ENCODE peak calls at places on chromosome 21, in four cellular contexts. One of them, this sample, is unnamed.
A peak's percentile ranks its signal among the peaks of the same experiment; 100 is the strongest.

GRCh38 chr21:35923971-35924370 is 136.4 kb downstream of the SETD4 start:
- DNase-seq in activated naive CD4-positive, alpha-beta T cell treated with anti-CD3 and anti-CD28 coated beads, Interleukin-2, amount 50 U/mL, for 16 hours: no peak
- DNase-seq in fibroblast of pulmonary artery: no peak
- DNase-seq in neural progenitor cell: no peak
- DNase-seq in this sample: no peak

GRCh38 chr21:34933609-34934345 is 115.3 kb downstream of the RUNX1 start:
- DNase-seq in activated naive CD4-positive, alpha-beta T cell treated with anti-CD3 and anti-CD28 coated beads, Interleukin-2, amount 50 U/mL, for 16 hours: peak; percentile 25
- DNase-seq in fibroblast of pulmonary artery: no peak
- DNase-seq in neural progenitor cell: no peak
- DNase-seq in this sample: no peak

GRCh38 chr21:41851090-41851790 is 27.9 kb downstream of the PRDM15 start:
- DNase-seq in activated naive CD4-positive, alpha-beta T cell treated with anti-CD3 and anti-CD28 coated beads, Interleukin-2, amount 50 U/mL, for 16 hours: no peak
- DNase-seq in fibroblast of pulmonary artery: no peak
- DNase-seq in neural progenitor cell: no peak
- DNase-seq in this sample: no peak

GRCh38 chr21:24160528-24160927 is 1446.8 kb downstream of the MRPL39 start:
- DNase-seq in activated naive CD4-positive, alpha-beta T cell treated with anti-CD3 and anti-CD28 coated beads, Interleukin-2, amount 50 U/mL, for 16 hours: no peak
- DNase-seq in fibroblast of pulmonary artery: no peak
- DNase-seq in neural progenitor cell: no peak
- DNase-seq in this sample: no peak

GRCh38 chr21:37266515-37267221 is 466 bp downstream of the VPS26C start:
- DNase-seq in activated naive CD4-positive, alpha-beta T cell treated with anti-CD3 and anti-CD28 coated beads, Interleukin-2, amount 50 U/mL, for 16 hours: no peak
- DNase-seq in fibroblast of pulmonary artery: peak; percentile 39
- DNase-seq in neural progenitor cell: peak; percentile 75
- DNase-seq in this sample: no peak

GRCh38 chr21:28148400-28149064 is 844.1 kb downstream of the LTN1 start:
- DNase-seq in activated naive CD4-positive, alpha-beta T cell treated with anti-CD3 and anti-CD28 coated beads, Interleukin-2, amount 50 U/mL, for 16 hours: no peak
- DNase-seq in fibroblast of pulmonary artery: peak; percentile 57
- DNase-seq in neural progenitor cell: no peak
- DNase-seq in this sample: no peak

GRCh38 chr21:30251781-30252180 is 31.0 kb downstream of the KRTAP24-1 start:
- DNase-seq in activated naive CD4-positive, alpha-beta T cell treated with anti-CD3 and anti-CD28 coated beads, Interleukin-2, amount 50 U/mL, for 16 hours: no peak
- DNase-seq in fibroblast of pulmonary artery: no peak
- DNase-seq in neural progenitor cell: no peak
- DNase-seq in this sample: no peak

GRCh38 chr21:36450511-36450910 is 29.4 kb downstream of the CLDN14 start:
- DNase-seq in activated naive CD4-positive, alpha-beta T cell treated with anti-CD3 and anti-CD28 coated beads, Interleukin-2, amount 50 U/mL, for 16 hours: no peak
- DNase-seq in fibroblast of pulmonary artery: peak; percentile 57
- DNase-seq in neural progenitor cell: no peak
- DNase-seq in this sample: no peak

GRCh38 chr21:34351786-34352241 is 12.0 kb upstream of the KCNE2 start:
- DNase-seq in activated naive CD4-positive, alpha-beta T cell treated with anti-CD3 and anti-CD28 coated beads, Interleukin-2, amount 50 U/mL, for 16 hours: no peak
- DNase-seq in fibroblast of pulmonary artery: peak; percentile 42
- DNase-seq in neural progenitor cell: peak; percentile 79
- DNase-seq in this sample: peak; percentile 67

GRCh38 chr21:38847556-38847955 is 41.8 kb downstream of the ETS2 start:
- DNase-seq in activated naive CD4-positive, alpha-beta T cell treated with anti-CD3 and anti-CD28 coated beads, Interleukin-2, amount 50 U/mL, for 16 hours: no peak
- DNase-seq in fibroblast of pulmonary artery: no peak
- DNase-seq in neural progenitor cell: no peak
- DNase-seq in this sample: no peak

GRCh38 chr21:45950740-45951515 is 30.6 kb upstream of the COL6A1 start:
- DNase-seq in activated naive CD4-positive, alpha-beta T cell treated with anti-CD3 and anti-CD28 coated beads, Interleukin-2, amount 50 U/mL, for 16 hours: no peak
- DNase-seq in fibroblast of pulmonary artery: peak; percentile 61
- DNase-seq in neural progenitor cell: no peak
- DNase-seq in this sample: no peak

GRCh38 chr21:42629856-42630410 is 23.5 kb upstream of the PDE9A start:
- DNase-seq in activated naive CD4-positive, alpha-beta T cell treated with anti-CD3 and anti-CD28 coated beads, Interleukin-2, amount 50 U/mL, for 16 hours: no peak
- DNase-seq in fibroblast of pulmonary artery: no peak
- DNase-seq in neural progenitor cell: no peak
- DNase-seq in this sample: no peak

GRCh38 chr21:37871121-37871862 is 45.0 kb downstream of the KCNJ6 start:
- DNase-seq in activated naive CD4-positive, alpha-beta T cell treated with anti-CD3 and anti-CD28 coated beads, Interleukin-2, amount 50 U/mL, for 16 hours: no peak
- DNase-seq in fibroblast of pulmonary artery: peak; percentile 49
- DNase-seq in neural progenitor cell: no peak
- DNase-seq in this sample: no peak

GRCh38 chr21:34885636-34886553 is 163.2 kb downstream of the RUNX1 start:
- DNase-seq in activated naive CD4-positive, alpha-beta T cell treated with anti-CD3 and anti-CD28 coated beads, Interleukin-2, amount 50 U/mL, for 16 hours: no peak
- DNase-seq in fibroblast of pulmonary artery: peak; percentile 54
- DNase-seq in neural progenitor cell: peak; percentile 57
- DNase-seq in this sample: peak; percentile 61

GRCh38 chr21:46214478-46215340 is 13.9 kb downstream of the LSS start:
- DNase-seq in activated naive CD4-positive, alpha-beta T cell treated with anti-CD3 and anti-CD28 coated beads, Interleukin-2, amount 50 U/mL, for 16 hours: no peak
- DNase-seq in fibroblast of pulmonary artery: no peak
- DNase-seq in neural progenitor cell: no peak
- DNase-seq in this sample: no peak

GRCh38 chr21:25790122-25790951 is 55.6 kb downstream of the GABPA start:
- DNase-seq in activated naive CD4-positive, alpha-beta T cell treated with anti-CD3 and anti-CD28 coated beads, Interleukin-2, amount 50 U/mL, for 16 hours: no peak
- DNase-seq in fibroblast of pulmonary artery: peak; percentile 55
- DNase-seq in neural progenitor cell: peak; percentile 34
- DNase-seq in this sample: peak; percentile 9

GRCh38 chr21:44089001-44089911 is 17.9 kb upstream of the PWP2 start:
- DNase-seq in activated naive CD4-positive, alpha-beta T cell treated with anti-CD3 and anti-CD28 coated beads, Interleukin-2, amount 50 U/mL, for 16 hours: no peak
- DNase-seq in fibroblast of pulmonary artery: no peak
- DNase-seq in neural progenitor cell: no peak
- DNase-seq in this sample: no peak

GRCh38 chr21:35779690-35780570 is 280.4 kb downstream of the SETD4 start:
- DNase-seq in activated naive CD4-positive, alpha-beta T cell treated with anti-CD3 and anti-CD28 coated beads, Interleukin-2, amount 50 U/mL, for 16 hours: no peak
- DNase-seq in fibroblast of pulmonary artery: peak; percentile 44
- DNase-seq in neural progenitor cell: no peak
- DNase-seq in this sample: peak; percentile 40

GRCh38 chr21:35138665-35139381 is 89.7 kb upstream of the RUNX1 start:
- DNase-seq in activated naive CD4-positive, alpha-beta T cell treated with anti-CD3 and anti-CD28 coated beads, Interleukin-2, amount 50 U/mL, for 16 hours: peak; percentile 76
- DNase-seq in fibroblast of pulmonary artery: peak; percentile 85
- DNase-seq in neural progenitor cell: no peak
- DNase-seq in this sample: peak; percentile 72

GRCh38 chr21:44845418-44846200 is 27.7 kb upstream of the SUMO3 start:
- DNase-seq in activated naive CD4-positive, alpha-beta T cell treated with anti-CD3 and anti-CD28 coated beads, Interleukin-2, amount 50 U/mL, for 16 hours: peak; percentile 62
- DNase-seq in fibroblast of pulmonary artery: peak; percentile 64
- DNase-seq in neural progenitor cell: peak; percentile 88
- DNase-seq in this sample: peak; percentile 52

GRCh38 chr21:38310619-38311018 is 53.8 kb downstream of the KCNJ15 start:
- DNase-seq in activated naive CD4-positive, alpha-beta T cell treated with anti-CD3 and anti-CD28 coated beads, Interleukin-2, amount 50 U/mL, for 16 hours: no peak
- DNase-seq in fibroblast of pulmonary artery: peak; percentile 85
- DNase-seq in neural progenitor cell: no peak
- DNase-seq in this sample: no peak

GRCh38 chr21:41772351-41773080 is 5.7 kb upstream of the RIPK4 start:
- DNase-seq in activated naive CD4-positive, alpha-beta T cell treated with anti-CD3 and anti-CD28 coated beads, Interleukin-2, amount 50 U/mL, for 16 hours: no peak
- DNase-seq in fibroblast of pulmonary artery: no peak
- DNase-seq in neural progenitor cell: peak; percentile 49
- DNase-seq in this sample: no peak

GRCh38 chr21:27772816-27773215 is 805.9 kb upstream of the ADAMTS5 start:
- DNase-seq in activated naive CD4-positive, alpha-beta T cell treated with anti-CD3 and anti-CD28 coated beads, Interleukin-2, amount 50 U/mL, for 16 hours: no peak
- DNase-seq in fibroblast of pulmonary artery: peak; percentile 26
- DNase-seq in neural progenitor cell: no peak
- DNase-seq in this sample: no peak

GRCh38 chr21:17780539-17780938 is 38.6 kb downstream of the C21orf91 start:
- DNase-seq in activated naive CD4-positive, alpha-beta T cell treated with anti-CD3 and anti-CD28 coated beads, Interleukin-2, amount 50 U/mL, for 16 hours: no peak
- DNase-seq in fibroblast of pulmonary artery: no peak
- DNase-seq in neural progenitor cell: peak; percentile 13
- DNase-seq in this sample: no peak

GRCh38 chr21:45281411-45282282 is 6.0 kb downstream of the POFUT2 start:
- DNase-seq in activated naive CD4-positive, alpha-beta T cell treated with anti-CD3 and anti-CD28 coated beads, Interleukin-2, amount 50 U/mL, for 16 hours: no peak
- DNase-seq in fibroblast of pulmonary artery: no peak
- DNase-seq in neural progenitor cell: no peak
- DNase-seq in this sample: no peak

GRCh38 chr21:17139696-17140095 is 373.1 kb upstream of the CXADR start:
- DNase-seq in activated naive CD4-positive, alpha-beta T cell treated with anti-CD3 and anti-CD28 coated beads, Interleukin-2, amount 50 U/mL, for 16 hours: no peak
- DNase-seq in fibroblast of pulmonary artery: peak; percentile 16
- DNase-seq in neural progenitor cell: no peak
- DNase-seq in this sample: peak; percentile 3

GRCh38 chr21:30189763-30190162 is 23.2 kb upstream of the CLDN17 start:
- DNase-seq in activated naive CD4-positive, alpha-beta T cell treated with anti-CD3 and anti-CD28 coated beads, Interleukin-2, amount 50 U/mL, for 16 hours: no peak
- DNase-seq in fibroblast of pulmonary artery: no peak
- DNase-seq in neural progenitor cell: no peak
- DNase-seq in this sample: no peak

GRCh38 chr21:46038341-46038829 is 56.8 kb downstream of the COL6A1 start:
- DNase-seq in activated naive CD4-positive, alpha-beta T cell treated with anti-CD3 and anti-CD28 coated beads, Interleukin-2, amount 50 U/mL, for 16 hours: no peak
- DNase-seq in fibroblast of pulmonary artery: no peak
- DNase-seq in neural progenitor cell: no peak
- DNase-seq in this sample: no peak

GRCh38 chr21:21096956-21097355 is 98.7 kb downstream of the NCAM2 start:
- DNase-seq in activated naive CD4-positive, alpha-beta T cell treated with anti-CD3 and anti-CD28 coated beads, Interleukin-2, amount 50 U/mL, for 16 hours: no peak
- DNase-seq in fibroblast of pulmonary artery: no peak
- DNase-seq in neural progenitor cell: no peak
- DNase-seq in this sample: no peak

GRCh38 chr21:43892334-43892733 is 27.3 kb downstream of the AGPAT3 start:
- DNase-seq in activated naive CD4-positive, alpha-beta T cell treated with anti-CD3 and anti-CD28 coated beads, Interleukin-2, amount 50 U/mL, for 16 hours: no peak
- DNase-seq in fibroblast of pulmonary artery: no peak
- DNase-seq in neural progenitor cell: no peak
- DNase-seq in this sample: no peak

GRCh38 chr21:35677298-35677841 is 383.0 kb downstream of the SETD4 start:
- DNase-seq in activated naive CD4-positive, alpha-beta T cell treated with anti-CD3 and anti-CD28 coated beads, Interleukin-2, amount 50 U/mL, for 16 hours: no peak
- DNase-seq in fibroblast of pulmonary artery: no peak
- DNase-seq in neural progenitor cell: no peak
- DNase-seq in this sample: no peak

GRCh38 chr21:45236481-45236880 is 51.2 kb downstream of the POFUT2 start:
- DNase-seq in activated naive CD4-positive, alpha-beta T cell treated with anti-CD3 and anti-CD28 coated beads, Interleukin-2, amount 50 U/mL, for 16 hours: no peak
- DNase-seq in fibroblast of pulmonary artery: no peak
- DNase-seq in neural progenitor cell: no peak
- DNase-seq in this sample: no peak

GRCh38 chr21:36320421-36321324 is 676 bp downstream of the MORC3 start:
- DNase-seq in activated naive CD4-positive, alpha-beta T cell treated with anti-CD3 and anti-CD28 coated beads, Interleukin-2, amount 50 U/mL, for 16 hours: no peak
- DNase-seq in fibroblast of pulmonary artery: peak; percentile 64
- DNase-seq in neural progenitor cell: no peak
- DNase-seq in this sample: peak; percentile 50

GRCh38 chr21:38165466-38166213 is 91.2 kb upstream of the KCNJ15 start:
- DNase-seq in activated naive CD4-positive, alpha-beta T cell treated with anti-CD3 and anti-CD28 coated beads, Interleukin-2, amount 50 U/mL, for 16 hours: no peak
- DNase-seq in fibroblast of pulmonary artery: peak; percentile 7
- DNase-seq in neural progenitor cell: no peak
- DNase-seq in this sample: no peak

GRCh38 chr21:17793675-17794123 is 25.5 kb downstream of the C21orf91 start:
- DNase-seq in activated naive CD4-positive, alpha-beta T cell treated with anti-CD3 and anti-CD28 coated beads, Interleukin-2, amount 50 U/mL, for 16 hours: no peak
- DNase-seq in fibroblast of pulmonary artery: no peak
- DNase-seq in neural progenitor cell: no peak
- DNase-seq in this sample: no peak

GRCh38 chr21:14686466-14687276 is 140.6 kb upstream of the SAMSN1 start:
- DNase-seq in activated naive CD4-positive, alpha-beta T cell treated with anti-CD3 and anti-CD28 coated beads, Interleukin-2, amount 50 U/mL, for 16 hours: no peak
- DNase-seq in fibroblast of pulmonary artery: peak; percentile 4
- DNase-seq in neural progenitor cell: no peak
- DNase-seq in this sample: no peak

GRCh38 chr21:15850645-15851044 is 120.9 kb downstream of the USP25 start:
- DNase-seq in activated naive CD4-positive, alpha-beta T cell treated with anti-CD3 and anti-CD28 coated beads, Interleukin-2, amount 50 U/mL, for 16 hours: no peak
- DNase-seq in fibroblast of pulmonary artery: peak; percentile 73
- DNase-seq in neural progenitor cell: no peak
- DNase-seq in this sample: no peak

GRCh38 chr21:31558839-31559367 is 100.6 kb upstream of the SOD1 start:
- DNase-seq in activated naive CD4-positive, alpha-beta T cell treated with anti-CD3 and anti-CD28 coated beads, Interleukin-2, amount 50 U/mL, for 16 hours: peak; percentile 94
- DNase-seq in fibroblast of pulmonary artery: peak; percentile 95
- DNase-seq in neural progenitor cell: peak; percentile 99
- DNase-seq in this sample: no peak

This sample was measured in LoVo.